ENCODE peak calls at places on chromosomes 1 and 21, in seven cellular contexts. L is Right ventricle myocardium superior; R is stimulated activated CD4-positive, alpha-beta T cell treated with anti-CD3 and anti-CD28 coated beads, Interleukin-2, amount 100 ng/mL, for 24 hours; U is ureter; G is NCI-H1417; Y is HCEC 1CT; K is T-helper 2 cell. N is an unnamed sample.

GRCh38 chr1:243642936-243643335 is 207.1 kb downstream of the AKT3 start:
- DNase-seq in U (no peak), Y (no peak), G (no peak), K (no peak), L (no peak), R (no peak), N (no peak)

GRCh38 chr1:109792056-109792831 is 28.5 kb upstream of the EPS8L3 start:
- DNase-seq in R (no peak), G (no peak), Y (peak), L (peak), U (peak), K (no peak), N (no peak)

GRCh38 chr1:20708057-20708456 is 9.8 kb downstream of the KIF17 start:
- DNase-seq in G (no peak), K (no peak), U (no peak), R (no peak), L (no peak), Y (no peak), N (no peak)

GRCh38 chr1:224736619-224737352 is 120.7 kb downstream of the CNIH3 start:
- DNase-seq in Y (no peak), U (no peak), K (no peak), L (peak), R (no peak), G (no peak), N (no peak)

GRCh38 chr1:22711591-22712501 is 1.2 kb downstream of the EPHB2 start:
- DNase-seq in U (no peak), R (no peak), Y (no peak), L (no peak), G (peak), K (peak), N (peak)

GRCh38 chr1:14539953-14540563 is 58.4 kb upstream of the KAZN start:
- DNase-seq in R (no peak), K (no peak), G (peak), Y (no peak), U (no peak), L (no peak), N (no peak)

GRCh38 chr1:203871114-203871875 is 9.9 kb downstream of the SNRPE start:
- DNase-seq in K (peak), L (no peak), Y (peak), R (no peak), U (peak), G (peak), N (no peak)

GRCh38 chr1:47951026-47951425 is 46.2 kb downstream of the TRABD2B start:
- DNase-seq in K (no peak), U (no peak), G (no peak), Y (no peak), R (no peak), L (no peak), N (no peak)

GRCh38 chr1:178599745-178600144 is 86.8 kb downstream of the TEX35 start:
- DNase-seq in K (no peak), Y (no peak), G (no peak), R (no peak), L (no peak), U (no peak), N (no peak)

GRCh38 chr1:54312874-54313316 is 93.3 kb downstream of the SSBP3 start:
- DNase-seq in G (no peak), K (no peak), L (peak), Y (peak), R (no peak), U (peak), N (no peak)

GRCh38 chr21:41926068-41926806 is 27.6 kb downstream of the C2CD2 start:
- DNase-seq in K (peak), U (no peak), R (peak), G (no peak), Y (peak), L (no peak), N (peak)

GRCh38 chr1:93959413-93959812 is 50.2 kb upstream of the GCLM start:
- DNase-seq in K (no peak), R (no peak), Y (no peak), G (no peak), U (no peak), L (no peak), N (no peak)

GRCh38 chr1:165635329-165635728 is 4.3 kb downstream of the MGST3 start:
- DNase-seq in G (no peak), Y (no peak), R (no peak), K (no peak), L (no peak), U (no peak), N (no peak)

GRCh38 chr1:112298558-112298957 is 97.5 kb upstream of the CTTNBP2NL start:
- DNase-seq in L (peak), R (peak), K (peak), U (no peak), Y (peak), G (peak), N (no peak)

GRCh38 chr21:37460196-37460595 is 93.6 kb downstream of the DYRK1A start:
- DNase-seq in R (no peak), Y (no peak), G (no peak), L (no peak), U (no peak), K (peak), N (no peak)

GRCh38 chr1:94713472-94714141 is 106.5 kb upstream of the SLC44A3 start:
- DNase-seq in L (peak), K (no peak), Y (peak), U (peak), R (no peak), G (no peak), N (no peak)

GRCh38 chr1:216531308-216532239 is 108.3 kb upstream of the USH2A start:
- DNase-seq in K (no peak), Y (peak), U (no peak), G (no peak), L (no peak), R (no peak), N (no peak)

GRCh38 chr1:244970236-244970652 is 105.9 kb upstream of the HNRNPU start:
- DNase-seq in U (no peak), R (peak), L (peak), K (peak), Y (peak), G (peak), N (peak)

GRCh38 chr1:176374967-176375569 is 87.9 kb upstream of the PAPPA2 start:
- DNase-seq in K (peak), Y (peak), G (peak), U (peak), R (peak), L (peak), N (peak)

N was measured in activated naive CD4-positive, alpha-beta T cell treated with Interleukin-2 at 50 U/mL for 16 hours.